ENCODE peak calls at places on chromosomes 1 and 21, in ten cellular contexts. X is choroid plexus epithelial cell; L is effector memory CD4-positive, alpha-beta T cell; Q is small intestine; O is body of pancreas; M is keratinocyte; I is CD8-positive, alpha-beta T cell; A is testis; N is right cardiac atrium; E is transverse colon. V is an unnamed sample.

GRCh38 chr1:234967121-234967520 is 161.5 kb downstream of the TOMM20 start:
- DNase-seq in X (no peak), L (no peak), Q (no peak), O (no peak), M (no peak), I (no peak), A (no peak), N (no peak), E (no peak), V (no peak)

GRCh38 chr1:223815020-223815853 is 30.5 kb downstream of the TP53BP2 start:
- DNase-seq in X (no peak), L (no peak), Q (no peak), O (no peak), M (no peak), I (no peak), A (no peak), N (no peak), E (no peak), V (no peak)

GRCh38 chr1:155706101-155706619 is 17.3 kb downstream of the DAP3 start:
- DNase-seq in X (peak; percentile 71), L (no peak), Q (peak; percentile 49), O (no peak), M (no peak), I (no peak), A (no peak), N (no peak), E (no peak), V (no peak)

GRCh38 chr21:31777857-31778256 is 45.9 kb upstream of the SCAF4 start:
- DNase-seq in X (no peak), L (no peak), Q (peak; percentile 60), O (no peak), M (no peak), I (no peak), A (no peak), N (no peak), E (peak; percentile 17), V (peak; percentile 25)

GRCh38 chr1:202959276-202959620 is 1.1 kb upstream of the ADIPOR1 start:
- DNase-seq in X (peak; percentile 55), L (no peak), Q (peak; percentile 42), O (no peak), M (no peak), I (no peak), A (no peak), N (no peak), E (no peak), V (no peak)

GRCh38 chr21:32022141-32022540 is 149.3 kb downstream of the HUNK start:
- DNase-seq in X (no peak), L (no peak), Q (no peak), O (no peak), M (no peak), I (no peak), A (no peak), N (no peak), E (no peak), V (no peak)

GRCh38 chr21:14942801-14943490 is 121.9 kb downstream of the NRIP1 start:
- DNase-seq in X (peak; percentile 89), L (no peak), Q (no peak), O (no peak), M (no peak), I (no peak), A (no peak), N (no peak), E (no peak), V (no peak)

GRCh38 chr1:214423045-214423444 is 128.4 kb downstream of the PTPN14 start:
- DNase-seq in X (no peak), L (no peak), Q (no peak), O (no peak), M (no peak), I (no peak), A (no peak), N (no peak), E (no peak), V (no peak)

GRCh38 chr1:3533051-3534048 is 78.0 kb downstream of the MEGF6 start:
- DNase-seq in X (no peak), L (no peak), Q (no peak), O (no peak), M (no peak), I (no peak), A (no peak), N (no peak), E (no peak), V (no peak)

GRCh38 chr1:206684478-206685255 is at the start of gene MAPKAPK2:
- DNase-seq in X (peak; percentile 67), L (peak; percentile 62), Q (peak; percentile 72), O (peak; percentile 80), M (no peak), I (peak; percentile 67), A (peak; percentile 86), N (peak; percentile 83), E (peak; percentile 82), V (peak; percentile 79)

GRCh38 chr1:222928212-222928611 is 113.4 kb downstream of the DISP1 start:
- DNase-seq in X (peak; percentile 88), L (no peak), Q (peak; percentile 14), O (peak; percentile 65), M (no peak), I (no peak), A (peak; percentile 91), N (peak; percentile 51), E (peak; percentile 30), V (peak; percentile 26)

GRCh38 chr1:16072095-16072494 is 1.4 kb downstream of the FAM131C start:
- DNase-seq in X (no peak), L (no peak), Q (no peak), O (no peak), M (no peak), I (no peak), A (no peak), N (no peak), E (no peak), V (no peak)
- H3K4me3 ChIP-seq in X (no peak overlapping the region), L (no peak overlapping the region), Q (no peak overlapping the region), O (no peak overlapping the region), M (no peak overlapping the region), I (no peak overlapping the region), A (no peak overlapping the region), N (no peak overlapping the region), E (no peak overlapping the region), V (no peak overlapping the region)

DNA sequence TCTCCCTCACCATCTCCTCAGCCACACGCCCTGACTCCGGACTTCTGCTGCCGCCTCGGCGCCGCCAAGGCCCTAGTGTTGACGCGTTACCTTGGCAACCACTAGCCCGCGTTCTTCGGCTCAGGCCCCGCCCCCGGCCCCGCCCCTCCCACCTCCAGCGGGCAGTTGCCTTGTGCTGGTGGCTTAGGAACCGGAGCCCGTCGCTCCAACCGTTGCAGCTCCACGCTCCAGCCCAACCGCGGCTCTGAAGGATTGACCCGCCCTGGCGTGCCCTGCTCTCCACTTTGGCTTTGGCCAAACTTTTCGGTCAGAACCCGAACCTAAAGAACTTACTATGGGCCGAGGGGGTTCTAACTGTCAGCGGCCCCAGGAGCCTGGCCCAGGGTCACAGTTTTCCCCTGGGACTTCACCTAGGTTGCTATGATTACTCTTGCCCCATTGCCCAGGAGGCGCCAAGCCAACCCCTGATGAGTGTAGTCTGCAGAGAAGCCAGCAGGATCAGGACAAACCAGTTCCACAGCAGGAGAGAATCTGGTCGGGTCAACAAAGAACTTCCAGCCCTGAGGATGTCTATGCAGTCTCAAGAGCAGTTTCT is at the start of gene CFAP45:
- DNase-seq in X (peak; percentile 88), L (no peak), Q (peak; percentile 91), O (peak; percentile 94), M (no peak), I (no peak), A (peak; percentile 81), N (peak; percentile 90), E (peak; percentile 89), V (peak; percentile 89)
- H3K4me3 ChIP-seq in X (no peak within 1 kb of the TSS), L (no peak within 1 kb of the TSS), Q (no peak within 1 kb of the TSS), O (no peak within 1 kb of the TSS), M (peak within 1 kb of the TSS; percentile 13), I (no peak within 1 kb of the TSS), A (peak within 1 kb of the TSS; percentile 38), N (no peak within 1 kb of the TSS), E (no peak within 1 kb of the TSS), V (no peak within 1 kb of the TSS)

DNA sequence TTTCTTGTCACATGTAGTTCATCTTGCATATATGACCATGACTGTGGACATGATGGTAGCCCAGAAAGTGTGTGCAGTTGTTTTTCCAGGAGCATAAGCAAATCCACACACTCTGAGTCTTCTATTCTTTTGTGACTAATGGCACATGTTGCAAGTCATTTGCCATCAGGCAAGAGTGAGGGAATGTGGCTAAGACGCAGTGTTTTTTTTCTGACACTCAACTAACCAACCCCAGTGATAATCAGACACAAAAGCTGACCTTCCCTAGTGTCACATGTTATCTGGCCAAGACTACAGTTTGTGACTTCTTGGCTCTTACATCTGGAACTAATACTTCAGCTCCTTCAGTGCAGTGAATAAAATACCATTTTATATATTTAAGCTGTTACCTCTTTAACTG is 108.8 kb downstream of the ITSN1 start:
- DNase-seq in X (no peak), L (no peak), Q (no peak), O (no peak), M (no peak), I (no peak), A (no peak), N (no peak), E (no peak), V (no peak)
- H3K4me3 ChIP-seq in X (no peak overlapping the region), L (no peak overlapping the region), Q (no peak overlapping the region), O (no peak overlapping the region), M (no peak overlapping the region), I (no peak overlapping the region), A (no peak overlapping the region), N (no peak overlapping the region), E (no peak overlapping the region), V (no peak overlapping the region)

GRCh38 chr1:20212685-20213331 is 26.5 kb upstream of the PLA2G2C start:
- DNase-seq in X (peak; percentile 51), L (peak; percentile 17), Q (peak; percentile 75), O (peak; percentile 65), M (no peak), I (peak; percentile 31), A (peak; percentile 79), N (peak; percentile 66), E (peak; percentile 81), V (peak; percentile 78)
- H3K4me3 ChIP-seq in X (no peak overlapping the region), L (no peak overlapping the region), Q (no peak overlapping the region), O (no peak overlapping the region), M (no peak overlapping the region), I (no peak overlapping the region), A (peak overlapping the region; percentile 14), N (no peak overlapping the region), E (no peak overlapping the region), V (no peak overlapping the region)